ENCODE peak calls at places on chromosome 21, in ten cellular contexts. One of them, this sample, is unnamed. For H3K4me1, the result is how much of the 10 kb centered on the place peaks cover.

GRCh38 chr21:24705201-24705600 is 902.1 kb downstream of the MRPL39 start:
- DNase-seq in aorta: no peak
- DNase-seq in kidney: no peak
- DNase-seq in stomach: no peak
- DNase-seq in uterus: no peak
- DNase-seq in fibroblast of lung: peak
- DNase-seq in psoas muscle: no peak
- DNase-seq in esophagus muscularis mucosa: no peak
- DNase-seq in foreskin keratinocyte: no peak
- DNase-seq in cardiac muscle cell: no peak
- DNase-seq in this sample: no peak

GRCh38 chr21:29192999-29193563 is 62.6 kb downstream of the MAP3K7CL start:
- DNase-seq in aorta: no peak
- DNase-seq in kidney: no peak
- DNase-seq in stomach: no peak
- DNase-seq in uterus: no peak
- DNase-seq in fibroblast of lung: no peak
- DNase-seq in psoas muscle: no peak
- DNase-seq in esophagus muscularis mucosa: no peak
- DNase-seq in foreskin keratinocyte: no peak
- DNase-seq in cardiac muscle cell: no peak
- DNase-seq in this sample: no peak

GRCh38 chr21:14773777-14774345 is 227.7 kb upstream of the SAMSN1 start:
- DNase-seq in aorta: no peak
- DNase-seq in kidney: no peak
- DNase-seq in stomach: peak
- DNase-seq in uterus: peak
- DNase-seq in fibroblast of lung: no peak
- DNase-seq in psoas muscle: peak
- DNase-seq in esophagus muscularis mucosa: no peak
- DNase-seq in foreskin keratinocyte: no peak
- DNase-seq in cardiac muscle cell: peak
- DNase-seq in this sample: peak

GRCh38 chr21:29654203-29654602 is 285.6 kb downstream of the GRIK1 start:
- DNase-seq in aorta: no peak
- DNase-seq in kidney: no peak
- DNase-seq in stomach: no peak
- DNase-seq in uterus: no peak
- DNase-seq in fibroblast of lung: no peak
- DNase-seq in psoas muscle: no peak
- DNase-seq in esophagus muscularis mucosa: no peak
- DNase-seq in foreskin keratinocyte: no peak
- DNase-seq in cardiac muscle cell: no peak
- DNase-seq in this sample: no peak

GRCh38 chr21:31198575-31198974 is 145.5 kb downstream of the TIAM1 start:
- DNase-seq in aorta: no peak
- DNase-seq in kidney: no peak
- DNase-seq in stomach: no peak
- DNase-seq in uterus: no peak
- DNase-seq in fibroblast of lung: peak
- DNase-seq in psoas muscle: no peak
- DNase-seq in esophagus muscularis mucosa: no peak
- DNase-seq in foreskin keratinocyte: no peak
- DNase-seq in cardiac muscle cell: peak
- DNase-seq in this sample: no peak

GRCh38 chr21:15928196-15928595 is 198.4 kb downstream of the USP25 start:
- DNase-seq in aorta: no peak
- DNase-seq in kidney: no peak
- DNase-seq in stomach: no peak
- DNase-seq in uterus: no peak
- DNase-seq in fibroblast of lung: no peak
- DNase-seq in psoas muscle: no peak
- DNase-seq in esophagus muscularis mucosa: no peak
- DNase-seq in foreskin keratinocyte: no peak
- DNase-seq in cardiac muscle cell: no peak
- DNase-seq in this sample: no peak

GRCh38 chr21:20527691-20528090 is 470.5 kb upstream of the NCAM2 start:
- DNase-seq in aorta: no peak
- DNase-seq in kidney: no peak
- DNase-seq in stomach: no peak
- DNase-seq in uterus: no peak
- DNase-seq in fibroblast of lung: no peak
- DNase-seq in psoas muscle: no peak
- DNase-seq in esophagus muscularis mucosa: no peak
- DNase-seq in foreskin keratinocyte: no peak
- DNase-seq in cardiac muscle cell: no peak
- DNase-seq in this sample: no peak

GRCh38 chr21:41009398-41010177 is 158.4 kb upstream of the BACE2 start:
- DNase-seq in aorta: no peak
- DNase-seq in kidney: no peak
- DNase-seq in stomach: no peak
- DNase-seq in uterus: no peak
- DNase-seq in fibroblast of lung: no peak
- DNase-seq in psoas muscle: no peak
- DNase-seq in esophagus muscularis mucosa: no peak
- DNase-seq in foreskin keratinocyte: no peak
- DNase-seq in cardiac muscle cell: no peak
- DNase-seq in this sample: no peak

GRCh38 chr21:43187715-43188114 is 18.9 kb downstream of the CRYAA start:
- DNase-seq in aorta: no peak
- DNase-seq in kidney: no peak
- DNase-seq in stomach: no peak
- DNase-seq in uterus: no peak
- DNase-seq in fibroblast of lung: no peak
- DNase-seq in psoas muscle: peak
- DNase-seq in esophagus muscularis mucosa: no peak
- DNase-seq in foreskin keratinocyte: no peak
- DNase-seq in cardiac muscle cell: no peak
- DNase-seq in this sample: no peak

DNA sequence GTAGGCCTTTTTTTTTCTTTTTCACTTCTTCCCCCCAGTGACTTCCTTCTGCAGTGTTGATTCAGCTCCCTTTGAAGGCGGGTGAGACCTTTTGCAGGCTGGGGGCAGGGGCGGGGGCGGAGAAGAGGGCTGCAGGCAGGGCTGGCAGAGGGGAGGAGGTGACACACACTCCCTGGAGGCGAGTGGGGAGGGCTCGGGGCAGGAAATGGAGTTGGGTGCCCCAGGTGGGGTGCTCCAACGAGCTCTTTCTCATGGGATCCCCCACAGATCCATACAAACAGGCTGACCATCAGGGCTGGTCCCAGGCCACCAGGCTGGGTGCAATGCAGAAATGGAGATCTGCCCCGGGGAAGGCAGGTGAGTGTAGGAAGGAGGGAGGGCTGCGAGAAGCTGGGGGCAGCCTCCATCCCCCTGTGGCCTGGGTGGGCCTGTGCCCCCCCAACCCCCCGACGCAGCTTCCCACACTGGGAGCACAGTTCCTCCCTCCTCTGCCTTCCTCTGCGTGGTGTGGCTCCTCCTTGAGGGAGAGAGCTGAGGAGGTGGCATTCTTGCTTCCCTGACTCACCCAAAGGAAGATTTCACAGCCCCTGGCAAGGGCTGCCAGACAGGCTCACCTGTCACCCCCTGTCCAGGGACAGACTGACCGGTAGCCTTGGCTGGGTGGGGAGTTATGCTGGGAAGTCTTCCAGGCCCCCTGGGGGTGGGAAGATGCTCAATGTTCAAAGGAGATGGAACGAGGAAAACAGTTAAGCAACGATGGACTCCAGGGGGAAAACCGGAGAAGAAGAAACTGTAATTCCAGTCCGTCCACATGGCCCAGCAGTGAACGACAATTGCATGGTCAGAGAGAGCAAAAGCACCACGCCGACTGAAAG is 7.1 kb upstream of the ITGB2 start:
- DNase-seq in aorta: peak
- DNase-seq in kidney: peak
- DNase-seq in stomach: no peak
- DNase-seq in uterus: no peak
- DNase-seq in fibroblast of lung: no peak
- DNase-seq in psoas muscle: peak
- DNase-seq in esophagus muscularis mucosa: no peak
- DNase-seq in foreskin keratinocyte: peak
- DNase-seq in cardiac muscle cell: peak
- DNase-seq in this sample: no peak
- H3K27ac ChIP-seq in aorta: no peak
- H3K27ac ChIP-seq in kidney: no peak
- H3K27ac ChIP-seq in stomach: peak
- H3K27ac ChIP-seq in uterus: no peak
- H3K27ac ChIP-seq in fibroblast of lung: no peak
- H3K27ac ChIP-seq in psoas muscle: no peak
- H3K27ac ChIP-seq in esophagus muscularis mucosa: no peak
- H3K27ac ChIP-seq in foreskin keratinocyte: peak
- H3K27ac ChIP-seq in cardiac muscle cell: no peak
- H3K27ac ChIP-seq in this sample: no peak

DNA sequence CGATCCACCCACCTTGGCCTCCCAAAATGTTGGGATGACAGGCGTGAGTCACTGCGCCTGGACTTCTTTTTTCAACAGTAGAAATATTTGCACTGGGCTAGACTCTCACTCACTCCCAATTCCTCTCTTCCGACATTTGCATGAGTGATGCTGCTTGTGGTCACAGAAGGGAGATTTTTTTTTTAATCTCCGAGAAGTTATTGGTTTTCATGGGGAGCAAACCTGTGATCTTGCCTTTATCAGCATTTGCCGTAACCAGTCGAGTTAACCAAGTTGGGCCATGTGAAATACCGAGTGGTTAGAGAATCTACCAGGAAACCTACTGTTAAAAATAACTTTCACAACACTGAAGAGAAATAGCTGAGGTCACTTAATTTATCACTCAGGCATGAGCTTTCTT is 21.0 kb downstream of the ERG start:
- DNase-seq in aorta: no peak
- DNase-seq in kidney: no peak
- DNase-seq in stomach: no peak
- DNase-seq in uterus: no peak
- DNase-seq in fibroblast of lung: no peak
- DNase-seq in psoas muscle: no peak
- DNase-seq in esophagus muscularis mucosa: no peak
- DNase-seq in foreskin keratinocyte: no peak
- DNase-seq in cardiac muscle cell: no peak
- DNase-seq in this sample: no peak
- H3K4me1 ChIP-seq in aorta: under half
- H3K4me1 ChIP-seq in kidney: under half
- H3K4me1 ChIP-seq in stomach: under half
- H3K4me1 ChIP-seq in uterus: under half
- H3K4me1 ChIP-seq in fibroblast of lung: under half
- H3K4me1 ChIP-seq in psoas muscle: under half
- H3K4me1 ChIP-seq in esophagus muscularis mucosa: under half
- H3K4me1 ChIP-seq in foreskin keratinocyte: under half
- H3K4me1 ChIP-seq in cardiac muscle cell: under half
- H3K4me1 ChIP-seq in this sample: under half

GRCh38 chr21:25809013-25809412 is 74.2 kb downstream of the GABPA start:
- DNase-seq in aorta: no peak
- DNase-seq in kidney: no peak
- DNase-seq in stomach: no peak
- DNase-seq in uterus: no peak
- DNase-seq in fibroblast of lung: peak
- DNase-seq in psoas muscle: no peak
- DNase-seq in esophagus muscularis mucosa: no peak
- DNase-seq in foreskin keratinocyte: peak
- DNase-seq in cardiac muscle cell: no peak
- DNase-seq in this sample: no peak
- H3K27ac ChIP-seq in aorta: no peak
- H3K27ac ChIP-seq in kidney: no peak
- H3K27ac ChIP-seq in stomach: no peak
- H3K27ac ChIP-seq in uterus: no peak
- H3K27ac ChIP-seq in fibroblast of lung: no peak
- H3K27ac ChIP-seq in psoas muscle: no peak
- H3K27ac ChIP-seq in esophagus muscularis mucosa: no peak
- H3K27ac ChIP-seq in foreskin keratinocyte: peak
- H3K27ac ChIP-seq in cardiac muscle cell: no peak
- H3K27ac ChIP-seq in this sample: no peak

GRCh38 chr21:44872266-44872567 is 1.3 kb downstream of the PTTG1IP start:
- DNase-seq in aorta: no peak
- DNase-seq in kidney: no peak
- DNase-seq in stomach: no peak
- DNase-seq in uterus: no peak
- DNase-seq in fibroblast of lung: no peak
- DNase-seq in psoas muscle: no peak
- DNase-seq in esophagus muscularis mucosa: no peak
- DNase-seq in foreskin keratinocyte: no peak
- DNase-seq in cardiac muscle cell: no peak
- DNase-seq in this sample: no peak

GRCh38 chr21:44874240-44874496 is 678 bp upstream of the PTTG1IP start:
- DNase-seq in aorta: no peak
- DNase-seq in kidney: no peak
- DNase-seq in stomach: no peak
- DNase-seq in uterus: no peak
- DNase-seq in fibroblast of lung: no peak
- DNase-seq in psoas muscle: no peak
- DNase-seq in esophagus muscularis mucosa: no peak
- DNase-seq in foreskin keratinocyte: no peak
- DNase-seq in cardiac muscle cell: no peak
- DNase-seq in this sample: no peak

GRCh38 chr21:44872568-44873355 is 728 bp downstream of the PTTG1IP start:
- DNase-seq in aorta: peak
- DNase-seq in kidney: peak
- DNase-seq in stomach: peak
- DNase-seq in uterus: peak
- DNase-seq in fibroblast of lung: peak
- DNase-seq in psoas muscle: peak
- DNase-seq in esophagus muscularis mucosa: no peak
- DNase-seq in foreskin keratinocyte: no peak
- DNase-seq in cardiac muscle cell: peak
- DNase-seq in this sample: no peak

GRCh38 chr21:44874497-44875331 is 1.2 kb upstream of the PTTG1IP start:
- DNase-seq in aorta: peak
- DNase-seq in kidney: peak
- DNase-seq in stomach: peak
- DNase-seq in uterus: peak
- DNase-seq in fibroblast of lung: no peak
- DNase-seq in psoas muscle: peak
- DNase-seq in esophagus muscularis mucosa: no peak
- DNase-seq in foreskin keratinocyte: no peak
- DNase-seq in cardiac muscle cell: peak
- DNase-seq in this sample: no peak

DNA sequence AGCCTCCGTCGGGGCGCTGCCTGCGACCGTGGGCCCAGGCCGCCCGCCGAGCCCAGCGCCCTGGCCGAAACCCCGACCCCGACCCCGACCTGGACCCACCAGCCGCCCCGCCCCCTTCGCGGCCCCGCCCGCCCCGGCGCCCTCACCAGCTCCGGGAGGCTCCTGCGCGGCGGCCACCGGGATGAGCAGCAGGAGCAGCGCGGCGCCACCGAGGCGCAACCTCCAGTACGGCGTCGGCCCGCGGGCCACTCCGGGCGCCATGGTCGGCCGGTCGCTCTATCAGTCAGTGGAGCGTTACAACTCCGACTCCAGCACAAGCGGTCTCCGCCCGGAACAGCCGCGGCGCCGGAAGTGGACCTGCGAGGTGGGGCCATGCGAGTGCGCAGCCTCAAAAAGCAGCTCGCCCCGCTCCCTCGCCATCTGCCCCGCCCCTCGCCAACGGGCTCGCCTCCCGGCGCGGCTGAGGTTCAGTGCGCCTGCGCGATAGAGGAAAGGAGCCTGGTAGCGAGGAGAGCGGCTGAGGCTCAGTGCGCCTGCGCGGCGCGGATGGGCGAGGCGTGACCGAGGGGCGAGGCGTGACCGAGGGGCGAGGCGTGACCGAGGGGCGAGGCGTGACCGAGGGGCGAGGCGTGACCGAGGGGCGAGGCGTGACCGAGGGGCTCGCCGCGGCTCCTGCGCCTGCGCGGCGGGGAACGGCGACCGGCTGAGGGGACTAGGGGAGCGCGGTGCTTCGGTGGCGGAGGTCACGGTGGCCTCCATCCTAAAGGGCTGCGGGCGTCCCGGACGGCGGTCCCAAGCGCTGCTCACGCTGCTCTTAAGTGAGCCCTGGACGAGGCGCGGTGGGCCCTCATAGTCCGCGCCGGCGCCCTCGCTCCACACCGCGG is at the start of gene PTTG1IP:
- DNase-seq in aorta: peak
- DNase-seq in kidney: peak
- DNase-seq in stomach: peak
- DNase-seq in uterus: peak
- DNase-seq in fibroblast of lung: peak
- DNase-seq in psoas muscle: peak
- DNase-seq in esophagus muscularis mucosa: peak
- DNase-seq in foreskin keratinocyte: peak
- DNase-seq in cardiac muscle cell: peak
- DNase-seq in this sample: peak
- H3K4me1 ChIP-seq in aorta: under half
- H3K4me1 ChIP-seq in kidney: under half
- H3K4me1 ChIP-seq in stomach: under half
- H3K4me1 ChIP-seq in uterus: under half
- H3K4me1 ChIP-seq in fibroblast of lung: under half
- H3K4me1 ChIP-seq in psoas muscle: under half
- H3K4me1 ChIP-seq in esophagus muscularis mucosa: half or more
- H3K4me1 ChIP-seq in foreskin keratinocyte: under half
- H3K4me1 ChIP-seq in cardiac muscle cell: under half
- H3K4me1 ChIP-seq in this sample: under half